ENCODE peak calls at places on chromosomes 1 and 21, in ten cellular contexts. E, S, B, H, V, K, D, U, J and C are unnamed samples.
A peak's percentile ranks its signal among the peaks of the same experiment; 100 is the strongest.

GRCh38 chr1:2413495-2414296 is 1.3 kb upstream of the PEX10 start:
- DNase-seq in K (peak; percentile 26), H (peak; percentile 67), E (no peak), U (peak; percentile 24), S (no peak), D (no peak), J (no peak), V (no peak), B (no peak), C (peak; percentile 23)

GRCh38 chr1:112033422-112034120 is 44.1 kb upstream of the KCND3 start:
- DNase-seq in D (no peak), K (no peak), B (no peak), U (no peak), J (no peak), S (no peak), E (no peak), V (no peak), H (no peak), C (no peak)

GRCh38 chr1:11851171-11851570 is 3.6 kb upstream of the NPPA start:
- DNase-seq in S (no peak), V (no peak), H (peak; percentile 68), K (no peak), U (no peak), D (no peak), E (no peak), J (no peak), B (no peak), C (no peak)

GRCh38 chr1:215479567-215479966 is 87.5 kb upstream of the KCTD3 start:
- DNase-seq in U (no peak), S (no peak), D (no peak), E (no peak), H (peak; percentile 80), B (no peak), J (no peak), K (no peak), V (no peak), C (no peak)

GRCh38 chr1:227213426-227213825 is 104.9 kb downstream of the CDC42BPA start:
- DNase-seq in K (no peak), S (no peak), U (no peak), E (no peak), V (no peak), H (no peak), J (no peak), D (no peak), B (no peak), C (no peak)

GRCh38 chr1:25922633-25923567 is 16.7 kb upstream of the STMN1 start:
- DNase-seq in E (peak; percentile 22), V (peak; percentile 22), U (peak; percentile 42), B (peak; percentile 17), S (peak; percentile 24), D (peak; percentile 15), K (peak; percentile 58), J (no peak), H (peak; percentile 55), C (no peak)

GRCh38 chr1:20481158-20481617 is 4.8 kb downstream of the CAMK2N1 start:
- DNase-seq in E (no peak), B (no peak), U (no peak), D (peak; percentile 44), J (no peak), H (no peak), S (no peak), K (peak; percentile 84), V (no peak), C (peak; percentile 56)

GRCh38 chr1:11245904-11246726 is 16.2 kb downstream of the MTOR start:
- DNase-seq in E (no peak), D (no peak), J (no peak), H (no peak), S (no peak), B (no peak), K (peak; percentile 49), V (no peak), U (no peak), C (no peak)

GRCh38 chr1:92980732-92981647 is 19.7 kb upstream of the DIPK1A start:
- DNase-seq in D (no peak), S (no peak), E (no peak), H (no peak), V (peak; percentile 51), K (peak; percentile 39), U (no peak), B (no peak), J (no peak), C (no peak)

GRCh38 chr1:159843459-159843858 is 16.8 kb downstream of the SLAMF8 start:
- DNase-seq in B (no peak), S (no peak), U (no peak), V (no peak), K (peak; percentile 50), H (no peak), D (no peak), J (no peak), E (no peak), C (no peak)

GRCh38 chr1:68615303-68615702 is 118.4 kb upstream of the DEPDC1 start:
- DNase-seq in D (no peak), H (no peak), V (no peak), U (no peak), E (no peak), B (no peak), K (no peak), J (no peak), S (no peak), C (no peak)

GRCh38 chr1:156767879-156768608 is 709 bp downstream of the PRCC start:
- DNase-seq in U (no peak), E (no peak), K (no peak), B (peak; percentile 43), H (peak; percentile 52), S (no peak), J (no peak), D (peak; percentile 16), V (peak; percentile 15), C (peak; percentile 36)

GRCh38 chr21:37899141-37899540 is 17.1 kb downstream of the KCNJ6 start:
- DNase-seq in S (no peak), E (no peak), V (no peak), J (no peak), D (no peak), H (no peak), B (no peak), K (no peak), U (no peak), C (no peak)

GRCh38 chr1:46171351-46171750 is 3.5 kb upstream of the TSPAN1 start:
- DNase-seq in B (no peak), J (no peak), U (no peak), V (no peak), K (peak; percentile 67), S (no peak), D (peak; percentile 45), H (no peak), E (no peak), C (peak; percentile 67)

GRCh38 chr1:8818325-8818775 is 910 bp upstream of the RERE start:
- DNase-seq in V (no peak), D (peak; percentile 55), B (no peak), E (no peak), J (no peak), K (peak; percentile 76), U (peak; percentile 66), H (peak; percentile 59), S (peak; percentile 81), C (peak; percentile 85)